ENCODE peak calls at places on chromosomes 2 and 18, in ten cellular contexts. R is M059J, A is kidney epithelial cell, S is fibroblast of the aortic adventitia, H is ACHN, I is EH, C is nephron progenitor cell, X is T-helper 2 cell, P is AG04450, Z is gastrocnemius medialis. Y is an unnamed sample.

GRCh38 chr2:230964136-230964730 is 31.7 kb upstream of the SPATA3 start:
- DNase-seq in R (no peak), A (no peak), S (no peak), H (no peak), I (no peak), C (no peak), X (no peak), P (no peak), Z (no peak), Y (no peak)

GRCh38 chr2:239287461-239287860 is 113.4 kb downstream of the HDAC4 start:
- DNase-seq in R (no peak), A (no peak), S (peak), H (no peak), I (no peak), C (no peak), X (no peak), P (no peak), Z (no peak), Y (no peak)

GRCh38 chr2:240225660-240226475 is 85.4 kb upstream of the OTOS start:
- DNase-seq in R (no peak), A (no peak), S (no peak), H (peak), I (no peak), C (no peak), X (no peak), P (no peak), Z (no peak), Y (peak)

GRCh38 chr18:34956663-34957062 is 84.5 kb upstream of the MAPRE2 start:
- DNase-seq in R (peak), A (no peak), S (no peak), H (no peak), I (peak), C (no peak), X (no peak), P (peak), Z (no peak), Y (no peak)

GRCh38 chr2:99787762-99788382 is 298.1 kb upstream of the REV1 start:
- DNase-seq in R (no peak), A (no peak), S (no peak), H (no peak), I (no peak), C (no peak), X (no peak), P (no peak), Z (no peak), Y (no peak)

GRCh38 chr2:123036300-123036699 is 988.8 kb upstream of the CNTNAP5 start:
- DNase-seq in R (no peak), A (no peak), S (no peak), H (no peak), I (no peak), C (no peak), X (no peak), P (no peak), Z (no peak), Y (no peak)

GRCh38 chr2:162072976-162073775 is 839 bp downstream of the DPP4 start:
- DNase-seq in R (no peak), A (no peak), S (peak), H (peak), I (peak), C (peak), X (no peak), P (no peak), Z (no peak), Y (no peak)

GRCh38 chr18:45416168-45416567 is 199.1 kb upstream of the SLC14A2 start:
- DNase-seq in R (peak), A (peak), S (no peak), H (no peak), I (no peak), C (peak), X (no peak), P (no peak), Z (no peak), Y (no peak)

GRCh38 chr2:126809357-126809756 is 89.3 kb upstream of the TEX51 start:
- DNase-seq in R (no peak), A (no peak), S (no peak), H (no peak), I (no peak), C (peak), X (no peak), P (no peak), Z (no peak), Y (no peak)

GRCh38 chr2:113273031-113273551 is 5.6 kb downstream of the PAX8 start:
- DNase-seq in R (peak), A (peak), S (no peak), H (peak), I (no peak), C (peak), X (no peak), P (peak), Z (no peak), Y (no peak)

GRCh38 chr2:66515743-66516142 is 80.8 kb downstream of the MEIS1 start:
- DNase-seq in R (peak), A (no peak), S (peak), H (no peak), I (peak), C (no peak), X (no peak), P (no peak), Z (no peak), Y (no peak)

GRCh38 chr2:127428815-127429109 is 10.5 kb downstream of the PROC start:
- DNase-seq in R (no peak), A (no peak), S (no peak), H (no peak), I (no peak), C (no peak), X (no peak), P (no peak), Z (no peak), Y (no peak)

GRCh38 chr18:54360406-54360805 is 2.7 kb downstream of the C18orf54 start:
- DNase-seq in R (no peak), A (no peak), S (peak), H (no peak), I (peak), C (no peak), X (no peak), P (no peak), Z (no peak), Y (no peak)

GRCh38 chr18:11658989-11659388 is 30.1 kb upstream of the GNAL start:
- DNase-seq in R (peak), A (no peak), S (no peak), H (no peak), I (no peak), C (no peak), X (no peak), P (no peak), Z (no peak), Y (peak)

GRCh38 chr18:58370662-58371061 is 258.2 kb downstream of the ALPK2 start:
- DNase-seq in R (no peak), A (no peak), S (no peak), H (no peak), I (no peak), C (no peak), X (no peak), P (no peak), Z (no peak), Y (no peak)

GRCh38 chr2:224837558-224837957 is 121.4 kb upstream of the CCDC195 start:
- DNase-seq in R (peak), A (peak), S (peak), H (peak), I (peak), C (no peak), X (no peak), P (peak), Z (no peak), Y (peak)

GRCh38 chr2:39684495-39684894 is 18.8 kb downstream of the TMEM178A start:
- DNase-seq in R (no peak), A (no peak), S (no peak), H (no peak), I (no peak), C (no peak), X (no peak), P (no peak), Z (no peak), Y (no peak)

GRCh38 chr2:137096693-137097092 is 331.3 kb downstream of the THSD7B start:
- DNase-seq in R (no peak), A (no peak), S (no peak), H (peak), I (no peak), C (no peak), X (no peak), P (no peak), Z (no peak), Y (peak)

GRCh38 chr18:79764131-79764530 is 33.6 kb upstream of the KCNG2 start:
- DNase-seq in R (no peak), A (no peak), S (no peak), H (no peak), I (no peak), C (no peak), X (no peak), P (no peak), Z (no peak), Y (no peak)

GRCh38 chr2:40814621-40815020 is 362.7 kb upstream of the SLC8A1 start:
- DNase-seq in R (peak), A (no peak), S (no peak), H (no peak), I (no peak), C (no peak), X (no peak), P (no peak), Z (no peak), Y (peak)

GRCh38 chr18:39840406-39840805 is 2114.6 kb upstream of the PIK3C3 start:
- DNase-seq in R (peak), A (no peak), S (no peak), H (no peak), I (peak), C (no peak), X (no peak), P (no peak), Z (no peak), Y (no peak)

GRCh38 chr18:74604774-74605173 is 7.1 kb downstream of the ZNF407 start:
- DNase-seq in R (peak), A (no peak), S (peak), H (no peak), I (peak), C (no peak), X (no peak), P (no peak), Z (no peak), Y (no peak)

GRCh38 chr2:47008381-47009280 is 93.0 kb upstream of the MCFD2 start:
- DNase-seq in R (no peak), A (no peak), S (peak), H (no peak), I (peak), C (peak), X (no peak), P (peak), Z (no peak), Y (no peak)

GRCh38 chr2:206875701-206876100 is 63.6 kb upstream of the CPO start:
- DNase-seq in R (no peak), A (no peak), S (no peak), H (no peak), I (no peak), C (no peak), X (no peak), P (no peak), Z (no peak), Y (no peak)

GRCh38 chr18:7630731-7631442 is 63.8 kb downstream of the PTPRM start:
- DNase-seq in R (no peak), A (no peak), S (no peak), H (no peak), I (no peak), C (no peak), X (no peak), P (no peak), Z (no peak), Y (no peak)

GRCh38 chr2:100879296-100879695 is 59.4 kb downstream of the NPAS2 start:
- DNase-seq in R (no peak), A (no peak), S (no peak), H (no peak), I (no peak), C (no peak), X (no peak), P (no peak), Z (no peak), Y (no peak)

GRCh38 chr2:239548491-239548890 is 147.7 kb upstream of the HDAC4 start:
- DNase-seq in R (no peak), A (no peak), S (no peak), H (no peak), I (no peak), C (peak), X (peak), P (no peak), Z (no peak), Y (peak)

GRCh38 chr2:143355814-143356213 is 226.6 kb downstream of the ARHGAP15 start:
- DNase-seq in R (no peak), A (no peak), S (no peak), H (no peak), I (no peak), C (no peak), X (no peak), P (no peak), Z (no peak), Y (no peak)

GRCh38 chr2:35714883-35715282 is 640.7 kb upstream of the CRIM1 start:
- DNase-seq in R (peak), A (no peak), S (no peak), H (no peak), I (no peak), C (no peak), X (no peak), P (no peak), Z (no peak), Y (peak)

GRCh38 chr18:59569321-59569720 is 127.9 kb downstream of the CCBE1 start:
- DNase-seq in R (no peak), A (no peak), S (peak), H (no peak), I (no peak), C (no peak), X (no peak), P (no peak), Z (no peak), Y (no peak)

GRCh38 chr2:238657132-238658053 is 190.5 kb upstream of the TWIST2 start:
- DNase-seq in R (no peak), A (no peak), S (peak), H (no peak), I (peak), C (no peak), X (no peak), P (no peak), Z (no peak), Y (no peak)

GRCh38 chr2:220356076-220356475 is 728.6 kb downstream of the SLC4A3 start:
- DNase-seq in R (peak), A (peak), S (no peak), H (no peak), I (no peak), C (no peak), X (no peak), P (no peak), Z (no peak), Y (peak)

GRCh38 chr18:34342960-34343359 is 118.2 kb upstream of the NOL4 start:
- DNase-seq in R (peak), A (peak), S (peak), H (peak), I (no peak), C (no peak), X (no peak), P (no peak), Z (no peak), Y (peak)

GRCh38 chr18:12750076-12750707 is 47.4 kb downstream of the PSMG2 start:
- DNase-seq in R (peak), A (no peak), S (peak), H (no peak), I (peak), C (no peak), X (no peak), P (no peak), Z (no peak), Y (no peak)

GRCh38 chr2:55112229-55113016 is 62.2 kb upstream of the RTN4 start:
- DNase-seq in R (peak), A (no peak), S (peak), H (no peak), I (peak), C (peak), X (no peak), P (no peak), Z (peak), Y (no peak)

Y was measured in PC-3.